ENCODE peak calls at places on chromosomes 16 and 17, in ten cellular contexts. S, E, B, H, O, A, R, D, J and W are unnamed samples. For H3K4me1, the result is how much of the 10 kb centered on the place peaks cover.

GRCh38 chr17:59105852-59106462 is 723 bp downstream of the TRIM37 start:
- DNase-seq in S (peak), E (peak), B (peak), H (peak), O (peak), A (peak), R (peak), D (peak), J (no peak), W (peak)

GRCh38 chr17:67243284-67243683 is 1.7 kb downstream of the HELZ start:
- DNase-seq in S (no peak), E (no peak), B (no peak), H (no peak), O (no peak), A (no peak), R (no peak), D (no peak), J (no peak), W (no peak)

GRCh38 chr17:17841620-17842025 is 4.8 kb upstream of the SREBF1 start:
- DNase-seq in S (no peak), E (no peak), B (no peak), H (peak), O (no peak), A (no peak), R (no peak), D (no peak), J (no peak), W (no peak)

GRCh38 chr17:38571833-38572274 is 33.9 kb downstream of the SRCIN1 start:
- DNase-seq in S (no peak), E (no peak), B (no peak), H (no peak), O (no peak), A (no peak), R (no peak), D (no peak), J (peak), W (no peak)

GRCh38 chr17:4998666-4999428 is 1.1 kb downstream of the KIF1C start:
- DNase-seq in S (no peak), E (no peak), B (peak), H (no peak), O (no peak), A (peak), R (no peak), D (no peak), J (peak), W (no peak)

GRCh38 chr16:73066927-73067670 is 19.2 kb upstream of the ZFHX3 start:
- DNase-seq in S (no peak), E (no peak), B (no peak), H (no peak), O (no peak), A (peak), R (no peak), D (no peak), J (no peak), W (no peak)

GRCh38 chr17:3944485-3945388 is 19.5 kb downstream of the ATP2A3 start:
- DNase-seq in S (peak), E (peak), B (peak), H (peak), O (peak), A (peak), R (peak), D (peak), J (peak), W (no peak)

GRCh38 chr16:1787322-1788094 is 4.7 kb downstream of the NUBP2 start:
- DNase-seq in S (no peak), E (no peak), B (no peak), H (peak), O (no peak), A (no peak), R (no peak), D (no peak), J (no peak), W (no peak)

GRCh38 chr16:73329363-73330306 is 281.7 kb upstream of the ZFHX3 start:
- DNase-seq in S (no peak), E (no peak), B (no peak), H (no peak), O (no peak), A (peak), R (no peak), D (no peak), J (peak), W (no peak)

GRCh38 chr17:43517615-43518386 is 28.3 kb downstream of the ETV4 start:
- DNase-seq in S (no peak), E (no peak), B (no peak), H (no peak), O (no peak), A (no peak), R (no peak), D (no peak), J (no peak), W (no peak)

GRCh38 chr17:15498107-15498506 is 30.7 kb upstream of the CDRT4 start:
- DNase-seq in S (no peak), E (peak), B (no peak), H (no peak), O (no peak), A (no peak), R (no peak), D (no peak), J (peak), W (no peak)

GRCh38 chr16:491225-491919 is 36.1 kb upstream of the CAPN15 start:
- DNase-seq in S (no peak), E (no peak), B (no peak), H (no peak), O (no peak), A (no peak), R (no peak), D (no peak), J (no peak), W (no peak)

GRCh38 chr17:82899941-82900340 is 60.1 kb upstream of the ZNF750 start:
- DNase-seq in S (no peak), E (no peak), B (no peak), H (no peak), O (no peak), A (no peak), R (no peak), D (no peak), J (no peak), W (no peak)

GRCh38 chr16:55385363-55385762 is 61.4 kb downstream of the IRX6 start:
- DNase-seq in S (no peak), E (no peak), B (no peak), H (no peak), O (no peak), A (no peak), R (no peak), D (no peak), J (no peak), W (no peak)

GRCh38 chr16:89176147-89176690 is 4.7 kb downstream of the CDH15 start:
- DNase-seq in S (no peak), E (no peak), B (no peak), H (no peak), O (no peak), A (no peak), R (no peak), D (no peak), J (no peak), W (no peak)

GRCh38 chr16:50025544-50025931 is 513 bp downstream of the CNEP1R1 start:
- DNase-seq in S (no peak), E (peak), B (no peak), H (no peak), O (peak), A (peak), R (no peak), D (peak), J (no peak), W (peak)

GRCh38 chr16:8712589-8713361 is 38.4 kb downstream of the ABAT start:
- DNase-seq in S (no peak), E (peak), B (no peak), H (no peak), O (no peak), A (peak), R (no peak), D (no peak), J (peak), W (no peak)

GRCh38 chr17:2085648-2085949 is 30.7 kb downstream of the HIC1 start:
- DNase-seq in S (no peak), E (no peak), B (peak), H (peak), O (no peak), A (no peak), R (peak), D (no peak), J (no peak), W (no peak)

GRCh38 chr17:79987187-79987889 is 48.3 kb downstream of the TBC1D16 start:
- DNase-seq in S (no peak), E (no peak), B (no peak), H (no peak), O (no peak), A (no peak), R (no peak), D (no peak), J (no peak), W (no peak)

GRCh38 chr16:74064120-74064735 is 232.4 kb upstream of the PSMD7 start:
- DNase-seq in S (no peak), E (peak), B (no peak), H (no peak), O (no peak), A (no peak), R (no peak), D (no peak), J (no peak), W (no peak)

GRCh38 chr17:75191584-75191983 is 8.8 kb upstream of the SUMO2 start:
- DNase-seq in S (no peak), E (no peak), B (no peak), H (no peak), O (no peak), A (peak), R (no peak), D (no peak), J (peak), W (no peak)

GRCh38 chr16:15518412-15519351 is 84.3 kb downstream of the BMERB1 start:
- DNase-seq in S (no peak), E (peak), B (peak), H (peak), O (no peak), A (peak), R (peak), D (no peak), J (no peak), W (no peak)
- H3K4me1 ChIP-seq in S (under half), E (under half), B (under half), H (under half), O (under half), A (under half), R (under half), D (under half), J (under half), W (under half)

DNA sequence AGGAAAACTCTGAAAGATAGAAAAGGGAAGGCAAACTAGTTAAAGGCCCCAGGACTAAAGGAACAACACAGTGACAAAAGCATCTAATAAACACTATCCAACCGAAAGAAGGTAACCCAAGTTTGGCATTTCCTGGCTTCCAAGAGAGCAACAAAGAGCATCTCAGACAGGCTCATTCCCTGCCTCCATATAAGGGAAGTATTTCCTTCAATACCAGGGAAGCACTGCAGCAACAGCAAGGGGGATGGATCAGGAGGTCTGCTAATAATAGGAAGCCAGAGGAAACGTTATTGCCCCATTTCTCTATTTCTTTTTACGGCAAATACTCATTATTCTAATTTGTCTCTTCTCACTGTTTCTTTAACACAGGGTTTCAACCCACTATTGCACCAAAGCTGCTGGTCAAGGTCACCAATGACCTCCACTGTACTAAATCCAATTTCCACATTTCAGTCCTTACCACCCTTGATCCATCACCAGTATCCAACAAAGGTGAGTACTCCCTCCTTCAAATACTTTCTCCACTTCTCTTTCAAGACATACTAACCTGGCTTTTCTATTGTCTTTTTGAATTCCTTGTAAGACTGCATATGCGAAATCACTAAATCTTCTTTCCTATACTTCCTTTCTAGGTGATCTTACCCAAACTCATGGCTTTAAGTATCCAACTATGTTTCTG is 86.1 kb downstream of the KANSL1 start:
- DNase-seq in S (no peak), E (peak), B (no peak), H (no peak), O (no peak), A (no peak), R (no peak), D (no peak), J (no peak), W (no peak)
- H3K4me1 ChIP-seq in S (half or more), E (under half), B (under half), H (half or more), O (half or more), A (under half), R (under half), D (under half), J (under half), W (under half)

DNA sequence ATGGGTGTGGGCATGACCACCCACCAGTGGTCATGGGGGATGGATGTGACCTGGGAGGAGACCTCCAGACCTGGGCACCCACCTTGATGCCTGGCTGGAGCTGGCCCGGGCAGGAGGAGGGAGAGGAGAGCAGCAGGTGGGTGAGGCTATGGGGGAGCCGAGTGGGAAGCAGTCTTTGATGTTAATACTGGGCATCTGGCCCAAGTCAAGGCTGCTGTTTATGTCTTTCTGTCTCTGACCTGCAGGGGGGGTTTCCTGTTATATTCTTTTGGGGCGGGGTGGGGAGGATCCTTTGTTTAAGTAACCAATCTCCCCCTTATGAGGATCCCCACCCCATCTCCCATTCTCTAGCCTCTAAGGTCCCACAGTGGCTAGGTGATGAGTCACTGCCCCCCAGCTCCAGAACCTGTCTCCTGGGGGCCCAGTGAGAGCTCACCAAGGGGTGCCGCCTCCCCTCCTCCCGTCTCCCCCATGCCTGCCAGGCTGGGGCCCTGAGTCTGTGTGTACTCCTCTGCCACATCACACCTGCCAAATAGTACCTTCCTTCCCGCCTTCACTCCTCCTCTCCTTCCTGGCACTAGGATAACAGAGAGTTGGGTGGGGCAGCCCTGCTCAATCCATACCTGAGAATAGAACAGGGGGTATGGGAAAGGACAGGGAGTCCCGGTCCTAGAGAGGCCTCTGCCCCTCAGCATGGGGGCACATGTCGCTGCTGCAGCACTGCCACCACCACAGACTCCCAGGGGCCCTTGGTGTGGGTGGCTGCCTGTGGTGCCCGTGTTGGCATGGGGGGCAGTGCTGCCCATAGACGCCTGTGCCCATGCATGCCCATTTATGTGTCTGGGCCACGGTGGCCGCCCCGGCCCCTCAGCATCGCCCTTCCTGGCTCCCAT is 7.2 kb downstream of the THRA start:
- DNase-seq in S (peak), E (peak), B (no peak), H (no peak), O (peak), A (peak), R (peak), D (peak), J (no peak), W (no peak)
- H3K4me1 ChIP-seq in S (half or more), E (under half), B (under half), H (half or more), O (half or more), A (half or more), R (half or more), D (half or more), J (half or more), W (under half)

GRCh38 chr17:78134899-78135385 is 4.4 kb downstream of the TMC8 start:
- DNase-seq in S (no peak), E (no peak), B (no peak), H (no peak), O (peak), A (no peak), R (no peak), D (no peak), J (no peak), W (no peak)
- H3K4me1 ChIP-seq in S (half or more), E (under half), B (under half), H (under half), O (half or more), A (under half), R (under half), D (half or more), J (under half), W (under half)

GRCh38 chr16:56997931-56998330 is 8.6 kb downstream of the NLRC5 start:
- DNase-seq in S (no peak), E (no peak), B (no peak), H (no peak), O (no peak), A (no peak), R (no peak), D (no peak), J (no peak), W (no peak)
- H3K4me1 ChIP-seq in S (half or more), E (under half), B (under half), H (under half), O (half or more), A (under half), R (under half), D (half or more), J (under half), W (under half)

DNA sequence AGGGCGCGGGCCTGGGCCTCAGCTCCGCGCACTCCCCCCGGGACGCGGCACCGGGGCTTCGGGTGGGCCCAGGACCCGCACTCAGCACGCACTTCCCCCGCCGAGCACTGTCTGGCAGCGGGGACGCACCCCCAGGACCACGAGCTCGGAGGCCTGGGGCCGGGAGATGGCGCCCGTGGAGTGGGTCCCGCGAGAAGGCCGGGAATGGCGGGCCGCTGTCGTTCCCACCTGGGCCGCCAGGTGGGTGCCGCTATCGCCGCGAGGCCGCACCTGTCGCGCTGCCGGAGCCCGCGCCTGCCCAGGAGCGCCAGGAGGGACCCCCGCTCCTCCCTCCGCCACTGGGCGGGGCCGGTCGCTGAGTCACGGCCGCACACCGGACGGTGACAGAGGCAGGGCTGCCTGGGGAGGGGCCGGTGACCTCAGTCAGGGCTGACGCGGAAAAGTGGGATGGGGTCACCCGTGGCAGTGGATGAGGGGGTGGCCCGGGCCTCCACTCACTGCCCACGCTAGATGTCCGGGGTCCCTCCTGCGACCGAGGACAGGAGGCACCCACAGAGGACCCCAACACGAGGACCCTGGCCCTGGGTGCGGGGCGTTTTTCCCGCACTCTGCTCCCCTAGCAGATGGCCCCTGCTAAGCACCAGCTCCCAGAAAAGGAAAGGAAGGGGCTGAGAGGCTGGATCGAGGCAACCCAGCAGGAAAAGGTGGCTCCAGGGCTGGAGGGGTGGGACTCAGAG is 6.9 kb upstream of the ACTG1 start:
- DNase-seq in S (peak), E (no peak), B (no peak), H (peak), O (peak), A (peak), R (no peak), D (peak), J (peak), W (peak)
- H3K4me1 ChIP-seq in S (under half), E (under half), B (under half), H (under half), O (under half), A (half or more), R (under half), D (under half), J (under half), W (under half)

DNA sequence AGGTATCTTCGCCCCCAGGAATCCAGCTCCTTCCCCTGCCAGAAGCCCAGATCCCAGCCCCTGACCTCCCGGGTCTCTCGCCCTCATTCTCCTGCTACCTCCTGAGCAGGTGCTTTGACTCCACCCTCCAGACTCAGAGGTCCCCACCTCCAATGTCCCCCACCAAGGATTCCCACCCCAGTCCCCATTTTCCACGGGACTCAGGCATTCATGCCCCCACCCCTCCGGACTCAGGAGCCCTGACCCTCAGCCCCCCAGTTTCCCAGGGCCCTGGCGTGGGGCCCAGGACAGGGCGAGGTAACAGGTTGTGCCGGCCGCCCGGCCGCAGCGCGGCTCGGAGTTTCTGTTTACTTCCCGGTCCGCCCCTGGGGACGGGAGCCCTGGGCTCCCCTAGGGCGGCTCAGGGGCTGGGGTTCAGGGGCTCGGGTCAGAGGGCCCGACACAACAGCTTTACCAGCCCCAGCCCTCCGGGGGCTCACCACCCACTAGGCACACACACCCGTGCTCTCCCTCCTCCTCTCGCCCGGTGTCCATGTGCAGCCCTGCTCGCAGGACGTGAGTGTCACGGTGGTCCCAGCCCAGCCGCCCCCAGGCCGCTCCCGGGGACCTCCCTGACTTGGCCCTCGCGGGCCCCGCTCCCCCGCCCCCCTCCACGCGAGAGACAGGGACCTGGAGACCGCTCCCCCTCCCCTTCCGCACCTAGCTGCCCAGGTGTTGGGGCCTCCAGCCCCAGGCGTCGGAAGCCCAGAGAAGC is 595 bp downstream of the BICDL2 start:
- DNase-seq in S (no peak), E (no peak), B (no peak), H (no peak), O (no peak), A (peak), R (no peak), D (no peak), J (peak), W (no peak)
- H3K4me1 ChIP-seq in S (under half), E (under half), B (under half), H (under half), O (under half), A (under half), R (under half), D (under half), J (under half), W (under half)